ENCODE peak calls at places on chromosomes 12 and 14, in six cellular contexts. One of them, this sample, is unnamed. For H3K4me1, the result is how much of the 10 kb centered on the place peaks cover.

GRCh38 chr12:124413401-124413800 is 118.5 kb downstream of the RFLNA start:
- DNase-seq in neuronal stem cell: no peak
- DNase-seq in trophoblast cell: no peak
- DNase-seq in H9: no peak
- DNase-seq in H1: no peak
- DNase-seq in IMR-90: no peak
- DNase-seq in this sample: no peak

GRCh38 chr14:83883732-83884131 is 1646.2 kb upstream of the FLRT2 start:
- DNase-seq in neuronal stem cell: no peak
- DNase-seq in IMR-90: no peak
- DNase-seq in H9: no peak
- DNase-seq in H1: no peak
- DNase-seq in trophoblast cell: no peak
- DNase-seq in this sample: peak

GRCh38 chr12:51922146-51922545 is 14.8 kb downstream of the ACVRL1 start:
- DNase-seq in neuronal stem cell: no peak
- DNase-seq in H9: no peak
- DNase-seq in IMR-90: no peak
- DNase-seq in H1: no peak
- DNase-seq in trophoblast cell: no peak
- DNase-seq in this sample: no peak

GRCh38 chr12:20656600-20656999 is 38.5 kb upstream of the SLCO1C1 start:
- DNase-seq in IMR-90: no peak
- DNase-seq in H9: no peak
- DNase-seq in trophoblast cell: no peak
- DNase-seq in neuronal stem cell: no peak
- DNase-seq in H1: no peak
- DNase-seq in this sample: no peak

GRCh38 chr12:15322164-15323054 is at the start of gene PTPRO:
- DNase-seq in trophoblast cell: no peak
- DNase-seq in neuronal stem cell: peak
- DNase-seq in H1: peak
- DNase-seq in IMR-90: no peak
- DNase-seq in H9: peak
- DNase-seq in this sample: no peak

GRCh38 chr12:14514154-14514842 is 53.4 kb downstream of the PLBD1 start:
- DNase-seq in H1: peak
- DNase-seq in neuronal stem cell: no peak
- DNase-seq in trophoblast cell: peak
- DNase-seq in IMR-90: peak
- DNase-seq in H9: no peak
- DNase-seq in this sample: peak

GRCh38 chr12:106183735-106184134 is 45.0 kb upstream of the NUAK1 start:
- DNase-seq in neuronal stem cell: no peak
- DNase-seq in trophoblast cell: no peak
- DNase-seq in IMR-90: no peak
- DNase-seq in H1: no peak
- DNase-seq in H9: no peak
- DNase-seq in this sample: no peak

GRCh38 chr12:120012067-120012621 is 23.1 kb downstream of the BICDL1 start:
- DNase-seq in neuronal stem cell: peak
- DNase-seq in H1: no peak
- DNase-seq in H9: peak
- DNase-seq in trophoblast cell: peak
- DNase-seq in IMR-90: peak
- DNase-seq in this sample: peak

GRCh38 chr12:54286042-54286931 is 5.8 kb downstream of the HNRNPA1 start:
- DNase-seq in IMR-90: no peak
- DNase-seq in H9: no peak
- DNase-seq in neuronal stem cell: no peak
- DNase-seq in trophoblast cell: peak
- DNase-seq in H1: no peak
- DNase-seq in this sample: no peak

GRCh38 chr14:33081259-33081658 is 142.6 kb downstream of the NPAS3 start:
- DNase-seq in IMR-90: no peak
- DNase-seq in trophoblast cell: no peak
- DNase-seq in neuronal stem cell: no peak
- DNase-seq in H9: no peak
- DNase-seq in H1: no peak
- DNase-seq in this sample: peak

GRCh38 chr12:124564232-124564958 is 3.0 kb downstream of the NCOR2 start:
- DNase-seq in neuronal stem cell: no peak
- DNase-seq in H9: no peak
- DNase-seq in IMR-90: no peak
- DNase-seq in trophoblast cell: no peak
- DNase-seq in H1: no peak
- DNase-seq in this sample: peak

GRCh38 chr12:15534322-15534721 is 212.0 kb downstream of the PTPRO start:
- DNase-seq in trophoblast cell: peak
- DNase-seq in IMR-90: peak
- DNase-seq in H1: no peak
- DNase-seq in H9: no peak
- DNase-seq in neuronal stem cell: no peak
- DNase-seq in this sample: peak

GRCh38 chr14:23121401-23121800 is 2.3 kb upstream of the CEBPE start:
- DNase-seq in trophoblast cell: peak
- DNase-seq in H1: no peak
- DNase-seq in H9: no peak
- DNase-seq in neuronal stem cell: no peak
- DNase-seq in IMR-90: peak
- DNase-seq in this sample: peak

GRCh38 chr12:9635014-9635413 is 27.3 kb upstream of the KLRB1 start:
- DNase-seq in IMR-90: no peak
- DNase-seq in trophoblast cell: no peak
- DNase-seq in H9: no peak
- DNase-seq in neuronal stem cell: no peak
- DNase-seq in H1: no peak
- DNase-seq in this sample: no peak

GRCh38 chr12:117214797-117215196 is 24.5 kb upstream of the FBXO21 start:
- DNase-seq in neuronal stem cell: no peak
- DNase-seq in trophoblast cell: no peak
- DNase-seq in H1: no peak
- DNase-seq in IMR-90: no peak
- DNase-seq in H9: no peak
- DNase-seq in this sample: no peak

GRCh38 chr14:92254786-92255185 is 68.2 kb upstream of the SLC24A4 start:
- DNase-seq in H1: no peak
- DNase-seq in neuronal stem cell: peak
- DNase-seq in IMR-90: peak
- DNase-seq in H9: peak
- DNase-seq in trophoblast cell: no peak
- DNase-seq in this sample: peak

GRCh38 chr12:26246483-26247164 is 51.3 kb downstream of the SSPN start:
- DNase-seq in H1: no peak
- DNase-seq in IMR-90: no peak
- DNase-seq in neuronal stem cell: no peak
- DNase-seq in trophoblast cell: peak
- DNase-seq in H9: no peak
- DNase-seq in this sample: no peak

GRCh38 chr14:42548349-42548748 is 941.7 kb downstream of the LRFN5 start:
- DNase-seq in trophoblast cell: no peak
- DNase-seq in IMR-90: no peak
- DNase-seq in H1: no peak
- DNase-seq in H9: no peak
- DNase-seq in neuronal stem cell: no peak
- DNase-seq in this sample: no peak

GRCh38 chr12:42140901-42141300 is 3.8 kb downstream of the GXYLT1 start:
- DNase-seq in neuronal stem cell: no peak
- DNase-seq in H9: no peak
- DNase-seq in trophoblast cell: peak
- DNase-seq in IMR-90: peak
- DNase-seq in H1: no peak
- DNase-seq in this sample: peak

GRCh38 chr12:12442548-12443071 is 85.7 kb downstream of the BORCS5 start:
- DNase-seq in trophoblast cell: peak
- DNase-seq in H1: no peak
- DNase-seq in H9: no peak
- DNase-seq in neuronal stem cell: no peak
- DNase-seq in IMR-90: peak
- DNase-seq in this sample: peak

GRCh38 chr14:103539056-103539825 is 10.2 kb downstream of the TRMT61A start:
- DNase-seq in neuronal stem cell: no peak
- DNase-seq in trophoblast cell: peak
- DNase-seq in H1: no peak
- DNase-seq in H9: no peak
- DNase-seq in IMR-90: no peak
- DNase-seq in this sample: no peak

GRCh38 chr12:12718382-12718761 is 1.2 kb downstream of the CDKN1B start:
- DNase-seq in H9: no peak
- DNase-seq in IMR-90: no peak
- DNase-seq in neuronal stem cell: no peak
- DNase-seq in H1: no peak
- DNase-seq in trophoblast cell: peak
- DNase-seq in this sample: peak

GRCh38 chr14:33676135-33676566 is 274.7 kb downstream of the EGLN3 start:
- DNase-seq in IMR-90: no peak
- DNase-seq in H9: peak
- DNase-seq in H1: peak
- DNase-seq in trophoblast cell: peak
- DNase-seq in neuronal stem cell: peak
- DNase-seq in this sample: peak

GRCh38 chr14:92549853-92550244 is 36.3 kb downstream of the RIN3 start:
- DNase-seq in neuronal stem cell: no peak
- DNase-seq in trophoblast cell: no peak
- DNase-seq in IMR-90: peak
- DNase-seq in H1: no peak
- DNase-seq in H9: no peak
- DNase-seq in this sample: no peak

GRCh38 chr14:27384124-27384523 is 786.3 kb upstream of the NOVA1 start:
- DNase-seq in neuronal stem cell: no peak
- DNase-seq in H9: no peak
- DNase-seq in trophoblast cell: no peak
- DNase-seq in IMR-90: no peak
- DNase-seq in H1: no peak
- DNase-seq in this sample: no peak

GRCh38 chr12:53976172-53976822 is 1.5 kb upstream of the HOTAIR start:
- DNase-seq in IMR-90: no peak
- DNase-seq in neuronal stem cell: no peak
- DNase-seq in trophoblast cell: no peak
- DNase-seq in H1: no peak
- DNase-seq in H9: no peak
- DNase-seq in this sample: no peak

GRCh38 chr12:129704232-129704830 is 199.5 kb downstream of the TMEM132D start:
- DNase-seq in neuronal stem cell: no peak
- DNase-seq in IMR-90: no peak
- DNase-seq in H9: peak
- DNase-seq in trophoblast cell: no peak
- DNase-seq in H1: peak
- DNase-seq in this sample: no peak

GRCh38 chr14:102622262-102622885 is 29.9 kb downstream of the RCOR1 start:
- DNase-seq in H9: no peak
- DNase-seq in IMR-90: no peak
- DNase-seq in trophoblast cell: no peak
- DNase-seq in neuronal stem cell: no peak
- DNase-seq in H1: no peak
- DNase-seq in this sample: no peak

GRCh38 chr12:1546931-1547640 is 47.3 kb downstream of the FBXL14 start:
- DNase-seq in IMR-90: no peak
- DNase-seq in trophoblast cell: no peak
- DNase-seq in H9: no peak
- DNase-seq in neuronal stem cell: no peak
- DNase-seq in H1: no peak
- DNase-seq in this sample: no peak

GRCh38 chr14:47929334-47929733 is 253.9 kb upstream of the MDGA2 start:
- DNase-seq in H1: no peak
- DNase-seq in trophoblast cell: no peak
- DNase-seq in IMR-90: no peak
- DNase-seq in H9: no peak
- DNase-seq in neuronal stem cell: no peak
- DNase-seq in this sample: no peak

GRCh38 chr14:100649173-100649519 is 61.9 kb upstream of the BEGAIN start:
- DNase-seq in IMR-90: peak
- DNase-seq in trophoblast cell: no peak
- DNase-seq in H9: no peak
- DNase-seq in neuronal stem cell: no peak
- DNase-seq in H1: no peak
- DNase-seq in this sample: no peak

GRCh38 chr14:105005329-105005928 is 15.5 kb downstream of the CDCA4 start:
- DNase-seq in IMR-90: no peak
- DNase-seq in trophoblast cell: no peak
- DNase-seq in H1: no peak
- DNase-seq in neuronal stem cell: no peak
- DNase-seq in H9: no peak
- DNase-seq in this sample: no peak

GRCh38 chr14:73239463-73240241 is 2.3 kb downstream of the PAPLN start:
- DNase-seq in H9: peak
- DNase-seq in trophoblast cell: peak
- DNase-seq in IMR-90: peak
- DNase-seq in neuronal stem cell: no peak
- DNase-seq in H1: no peak
- DNase-seq in this sample: peak

GRCh38 chr14:80926706-80927384 is 14.7 kb downstream of the CEP128 start:
- DNase-seq in H9: no peak
- DNase-seq in neuronal stem cell: no peak
- DNase-seq in trophoblast cell: peak
- DNase-seq in IMR-90: peak
- DNase-seq in H1: no peak
- DNase-seq in this sample: peak

GRCh38 chr12:102992297-102992696 is 34.8 kb downstream of the ASCL1 start:
- DNase-seq in trophoblast cell: no peak
- DNase-seq in IMR-90: no peak
- DNase-seq in H1: no peak
- DNase-seq in H9: no peak
- DNase-seq in neuronal stem cell: no peak
- DNase-seq in this sample: no peak

GRCh38 chr14:61347771-61348443 is 26.5 kb downstream of the PRKCH start:
- DNase-seq in H9: no peak
- DNase-seq in IMR-90: no peak
- DNase-seq in neuronal stem cell: no peak
- DNase-seq in H1: no peak
- DNase-seq in trophoblast cell: no peak
- DNase-seq in this sample: no peak
- H3K4me1 ChIP-seq in H9: under half
- H3K4me1 ChIP-seq in IMR-90: under half
- H3K4me1 ChIP-seq in neuronal stem cell: under half
- H3K4me1 ChIP-seq in H1: under half
- H3K4me1 ChIP-seq in trophoblast cell: under half
- H3K4me1 ChIP-seq in this sample: under half

GRCh38 chr12:62210422-62210821 is 49.8 kb upstream of the USP15 start:
- DNase-seq in trophoblast cell: peak
- DNase-seq in H9: peak
- DNase-seq in IMR-90: peak
- DNase-seq in neuronal stem cell: peak
- DNase-seq in H1: no peak
- DNase-seq in this sample: peak
- H3K14ac ChIP-seq in trophoblast cell: no peak
- H3K14ac ChIP-seq in H9: no peak
- H3K14ac ChIP-seq in IMR-90: no peak
- H3K14ac ChIP-seq in neuronal stem cell: no peak
- H3K14ac ChIP-seq in H1: no peak
- H3K14ac ChIP-seq in this sample: no peak

GRCh38 chr14:20680843-20681347 is 3.5 kb upstream of the RNASE4 start:
- DNase-seq in neuronal stem cell: no peak
- DNase-seq in H9: no peak
- DNase-seq in trophoblast cell: no peak
- DNase-seq in H1: no peak
- DNase-seq in IMR-90: no peak
- DNase-seq in this sample: no peak
- H3K27ac ChIP-seq in neuronal stem cell: no peak
- H3K27ac ChIP-seq in H9: no peak
- H3K27ac ChIP-seq in trophoblast cell: no peak
- H3K27ac ChIP-seq in H1: no peak
- H3K27ac ChIP-seq in IMR-90: no peak
- H3K27ac ChIP-seq in this sample: peak

GRCh38 chr14:68950111-68950510 is 29.0 kb downstream of the ACTN1 start:
- DNase-seq in trophoblast cell: peak
- DNase-seq in H9: no peak
- DNase-seq in neuronal stem cell: no peak
- DNase-seq in IMR-90: peak
- DNase-seq in H1: no peak
- DNase-seq in this sample: peak
- H3K4me1 ChIP-seq in trophoblast cell: half or more
- H3K4me1 ChIP-seq in H9: under half
- H3K4me1 ChIP-seq in neuronal stem cell: under half
- H3K4me1 ChIP-seq in IMR-90: half or more
- H3K4me1 ChIP-seq in H1: under half
- H3K4me1 ChIP-seq in this sample: half or more